ENCODE peak calls at places on chromosomes 11 and 22, in eight cellular contexts. L, Z, B, S, M, X, K and E are unnamed samples.
A peak's percentile ranks its signal among the peaks of the same experiment; 100 is the strongest.

GRCh38 chr22:41478891-41479521 is 10.1 kb downstream of the ACO2 start:
- DNase-seq in L (no peak), Z (no peak), B (no peak), S (no peak), M (no peak), X (no peak), K (peak; percentile 32), E (no peak)

GRCh38 chr11:6251990-6252473 is 7.6 kb upstream of the CCKBR start:
- DNase-seq in L (no peak), Z (no peak), B (no peak), S (peak; percentile 93), M (peak; percentile 29), X (no peak), K (no peak), E (no peak)

GRCh38 chr11:70536051-70536877 is 137.9 kb downstream of the CTTN start:
- DNase-seq in L (no peak), Z (no peak), B (no peak), S (no peak), M (peak; percentile 73), X (no peak), K (no peak), E (no peak)

GRCh38 chr11:16110862-16111261 is 245.5 kb downstream of the SOX6 start:
- DNase-seq in L (no peak), Z (no peak), B (no peak), S (no peak), M (no peak), X (no peak), K (no peak), E (no peak)

GRCh38 chr22:28905433-28905832 is 22.1 kb downstream of the ZNRF3 start:
- DNase-seq in L (no peak), Z (no peak), B (no peak), S (no peak), M (no peak), X (no peak), K (no peak), E (no peak)

GRCh38 chr11:28910926-28911325 is 802.7 kb downstream of the METTL15 start:
- DNase-seq in L (no peak), Z (no peak), B (no peak), S (no peak), M (no peak), X (no peak), K (no peak), E (no peak)

GRCh38 chr11:95498731-95499396 is 267.9 kb upstream of the SESN3 start:
- DNase-seq in L (no peak), Z (no peak), B (no peak), S (no peak), M (no peak), X (no peak), K (no peak), E (no peak)

GRCh38 chr11:299951-300735 is 817 bp upstream of the IFITM5 start:
- DNase-seq in L (no peak), Z (no peak), B (no peak), S (no peak), M (no peak), X (no peak), K (peak; percentile 18), E (no peak)

GRCh38 chr11:111325259-111325658 is 26.9 kb downstream of the POU2AF3 start:
- DNase-seq in L (no peak), Z (no peak), B (no peak), S (no peak), M (no peak), X (no peak), K (no peak), E (no peak)

GRCh38 chr11:44445500-44446340 is 119.7 kb upstream of the CD82 start:
- DNase-seq in L (no peak), Z (no peak), B (peak; percentile 17), S (no peak), M (no peak), X (no peak), K (no peak), E (no peak)

GRCh38 chr11:134711563-134711962 is 299.5 kb upstream of the B3GAT1 start:
- DNase-seq in L (no peak), Z (no peak), B (peak; percentile 83), S (no peak), M (no peak), X (no peak), K (no peak), E (peak; percentile 49)

GRCh38 chr22:25627271-25627848 is 62.9 kb downstream of the GRK3 start:
- DNase-seq in L (no peak), Z (peak; percentile 16), B (no peak), S (peak; percentile 21), M (no peak), X (no peak), K (no peak), E (peak; percentile 21)

GRCh38 chr11:3984896-3985295 is 109.7 kb upstream of the RRM1 start:
- DNase-seq in L (no peak), Z (no peak), B (no peak), S (no peak), M (no peak), X (peak; percentile 51), K (no peak), E (no peak)

GRCh38 chr11:117259417-117259816 is 26.9 kb downstream of the RNF214 start:
- DNase-seq in L (no peak), Z (no peak), B (no peak), S (no peak), M (no peak), X (no peak), K (peak; percentile 80), E (no peak)

GRCh38 chr11:12854829-12855228 is 154.3 kb upstream of the RASSF10 start:
- DNase-seq in L (no peak), Z (no peak), B (no peak), S (no peak), M (peak; percentile 37), X (no peak), K (no peak), E (no peak)